ENCODE peak calls at places on chromosomes 1 and 21, in six cellular contexts. One of them, this sample, is unnamed.

GRCh38 chr1:152227310-152227928 is 3.4 kb upstream of the HRNR start:
- DNase-seq in SK-N-SH: no peak
- DNase-seq in K562: no peak
- DNase-seq in H1: no peak
- DNase-seq in HepG2: no peak
- DNase-seq in GM12878: no peak
- DNase-seq in this sample: no peak

GRCh38 chr1:235649722-235650163 is at the start of gene GNG4:
- DNase-seq in SK-N-SH: peak; percentile 98
- DNase-seq in K562: no peak
- DNase-seq in H1: peak; percentile 85
- DNase-seq in HepG2: no peak
- DNase-seq in GM12878: no peak
- DNase-seq in this sample: no peak

GRCh38 chr1:230426246-230427101 is at the start of gene PGBD5:
- DNase-seq in SK-N-SH: peak; percentile 99
- DNase-seq in K562: peak; percentile 96
- DNase-seq in H1: peak; percentile 97
- DNase-seq in HepG2: peak; percentile 41
- DNase-seq in GM12878: no peak
- DNase-seq in this sample: peak; percentile 54

GRCh38 chr1:155277896-155278688 is 829 bp downstream of the HCN3 start:
- DNase-seq in SK-N-SH: peak; percentile 80
- DNase-seq in K562: peak; percentile 75
- DNase-seq in H1: peak; percentile 98
- DNase-seq in HepG2: peak; percentile 51
- DNase-seq in GM12878: no peak
- DNase-seq in this sample: peak; percentile 57

GRCh38 chr21:38228115-38228514 is 28.7 kb upstream of the KCNJ15 start:
- DNase-seq in SK-N-SH: no peak
- DNase-seq in K562: no peak
- DNase-seq in H1: peak; percentile 55
- DNase-seq in HepG2: no peak
- DNase-seq in GM12878: no peak
- DNase-seq in this sample: no peak

GRCh38 chr1:161185282-161185682 is 8.0 kb upstream of the B4GALT3 start:
- DNase-seq in SK-N-SH: peak; percentile 45
- DNase-seq in K562: peak; percentile 59
- DNase-seq in H1: no peak
- DNase-seq in HepG2: no peak
- DNase-seq in GM12878: peak; percentile 98
- DNase-seq in this sample: peak; percentile 95

GRCh38 chr1:163085904-163086268 is 16.7 kb downstream of the RGS4 start:
- DNase-seq in SK-N-SH: no peak
- DNase-seq in K562: no peak
- DNase-seq in H1: no peak
- DNase-seq in HepG2: no peak
- DNase-seq in GM12878: no peak
- DNase-seq in this sample: no peak

GRCh38 chr1:203135636-203136305 is 8.2 kb downstream of the ADORA1 start:
- DNase-seq in SK-N-SH: no peak
- DNase-seq in K562: no peak
- DNase-seq in H1: no peak
- DNase-seq in HepG2: no peak
- DNase-seq in GM12878: no peak
- DNase-seq in this sample: peak; percentile 70

GRCh38 chr1:47686731-47687617 is 249.1 kb downstream of the FOXD2 start:
- DNase-seq in SK-N-SH: no peak
- DNase-seq in K562: no peak
- DNase-seq in H1: peak; percentile 62
- DNase-seq in HepG2: no peak
- DNase-seq in GM12878: no peak
- DNase-seq in this sample: no peak

GRCh38 chr1:34709547-34709946 is 45.3 kb upstream of the GJB5 start:
- DNase-seq in SK-N-SH: no peak
- DNase-seq in K562: no peak
- DNase-seq in H1: peak; percentile 50
- DNase-seq in HepG2: no peak
- DNase-seq in GM12878: no peak
- DNase-seq in this sample: no peak

GRCh38 chr1:7930547-7931445 is 9.8 kb downstream of the TNFRSF9 start:
- DNase-seq in SK-N-SH: no peak
- DNase-seq in K562: no peak
- DNase-seq in H1: no peak
- DNase-seq in HepG2: no peak
- DNase-seq in GM12878: no peak
- DNase-seq in this sample: no peak

GRCh38 chr1:5993553-5994510 is 1.6 kb upstream of the NPHP4 start:
- DNase-seq in SK-N-SH: no peak
- DNase-seq in K562: peak; percentile 83
- DNase-seq in H1: peak; percentile 60
- DNase-seq in HepG2: no peak
- DNase-seq in GM12878: no peak
- DNase-seq in this sample: peak; percentile 62

GRCh38 chr21:42219606-42220137 is 732 bp downstream of the ABCG1 start:
- DNase-seq in SK-N-SH: peak; percentile 76
- DNase-seq in K562: no peak
- DNase-seq in H1: peak; percentile 64
- DNase-seq in HepG2: no peak
- DNase-seq in GM12878: no peak
- DNase-seq in this sample: peak; percentile 23

GRCh38 chr1:173666646-173667045 is 3.0 kb downstream of the ANKRD45 start:
- DNase-seq in SK-N-SH: no peak
- DNase-seq in K562: no peak
- DNase-seq in H1: no peak
- DNase-seq in HepG2: no peak
- DNase-seq in GM12878: no peak
- DNase-seq in this sample: no peak

GRCh38 chr1:81113688-81114087 is 687.0 kb upstream of the ADGRL2 start:
- DNase-seq in SK-N-SH: peak; percentile 15
- DNase-seq in K562: no peak
- DNase-seq in H1: no peak
- DNase-seq in HepG2: no peak
- DNase-seq in GM12878: no peak
- DNase-seq in this sample: no peak

GRCh38 chr1:11523746-11524464 is 45.0 kb downstream of the DISP3 start:
- DNase-seq in SK-N-SH: no peak
- DNase-seq in K562: no peak
- DNase-seq in H1: no peak
- DNase-seq in HepG2: no peak
- DNase-seq in GM12878: no peak
- DNase-seq in this sample: no peak

GRCh38 chr1:157245823-157246222 is 107.6 kb upstream of the ETV3 start:
- DNase-seq in SK-N-SH: no peak
- DNase-seq in K562: no peak
- DNase-seq in H1: no peak
- DNase-seq in HepG2: no peak
- DNase-seq in GM12878: no peak
- DNase-seq in this sample: no peak

GRCh38 chr1:241274693-241275092 is 82.3 kb downstream of the RGS7 start:
- DNase-seq in SK-N-SH: peak; percentile 36
- DNase-seq in K562: no peak
- DNase-seq in H1: no peak
- DNase-seq in HepG2: no peak
- DNase-seq in GM12878: no peak
- DNase-seq in this sample: no peak

GRCh38 chr1:107590087-107590486 is 374.9 kb downstream of the VAV3 start:
- DNase-seq in SK-N-SH: no peak
- DNase-seq in K562: no peak
- DNase-seq in H1: no peak
- DNase-seq in HepG2: peak; percentile 28
- DNase-seq in GM12878: no peak
- DNase-seq in this sample: no peak

DNA sequence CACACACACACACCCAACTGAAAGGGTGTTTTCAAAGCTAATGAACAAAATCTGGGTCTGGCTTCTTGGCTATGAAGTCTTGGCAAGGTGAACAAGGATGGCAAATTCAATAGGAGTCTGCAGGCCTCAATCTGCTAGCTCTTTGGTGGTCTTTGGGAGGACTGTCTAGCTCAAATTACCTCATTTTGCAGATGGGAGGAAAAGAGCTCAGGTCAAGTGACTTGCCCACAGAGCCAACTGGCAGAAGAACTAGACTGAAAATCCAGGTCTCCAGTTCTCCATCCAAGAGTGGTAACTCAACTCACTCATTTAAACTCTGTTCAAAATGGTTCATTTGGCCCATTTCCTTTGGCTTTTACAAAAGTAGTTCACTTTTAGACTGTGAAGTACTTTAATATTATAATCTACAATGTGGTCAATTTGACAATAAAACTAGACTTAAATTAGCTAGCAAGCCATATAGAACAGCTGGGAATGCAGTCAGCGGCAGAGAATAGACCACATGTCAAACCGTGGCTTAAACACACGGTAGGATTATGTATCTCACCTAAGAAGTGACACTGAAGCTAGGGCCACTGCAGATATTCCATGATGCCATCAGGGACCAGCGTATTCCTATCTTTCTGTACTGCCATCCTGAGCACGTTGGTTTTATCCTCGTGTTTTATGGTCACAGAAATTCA is 112.9 kb downstream of the APP start:
- DNase-seq in SK-N-SH: no peak
- DNase-seq in K562: no peak
- DNase-seq in H1: no peak
- DNase-seq in HepG2: no peak
- DNase-seq in GM12878: no peak
- DNase-seq in this sample: no peak
- H3K27ac ChIP-seq in SK-N-SH: no peak overlapping the region
- H3K27ac ChIP-seq in K562: no peak overlapping the region
- H3K27ac ChIP-seq in H1: no peak overlapping the region
- H3K27ac ChIP-seq in HepG2: no peak overlapping the region
- H3K27ac ChIP-seq in GM12878: no peak overlapping the region
- H3K27ac ChIP-seq in this sample: no peak overlapping the region

GRCh38 chr1:201375169-201375568 is 2.3 kb downstream of the TNNT2 start:
- DNase-seq in SK-N-SH: no peak
- DNase-seq in K562: no peak
- DNase-seq in H1: no peak
- DNase-seq in HepG2: no peak
- DNase-seq in GM12878: no peak
- DNase-seq in this sample: no peak

GRCh38 chr1:201376107-201376463 is 1.4 kb downstream of the TNNT2 start:
- DNase-seq in SK-N-SH: no peak
- DNase-seq in K562: no peak
- DNase-seq in H1: no peak
- DNase-seq in HepG2: no peak
- DNase-seq in GM12878: no peak
- DNase-seq in this sample: no peak

GRCh38 chr1:201378804-201379203 is 1.3 kb upstream of the TNNT2 start:
- DNase-seq in SK-N-SH: no peak
- DNase-seq in K562: no peak
- DNase-seq in H1: no peak
- DNase-seq in HepG2: no peak
- DNase-seq in GM12878: no peak
- DNase-seq in this sample: no peak

GRCh38 chr1:201377611-201378092 is at the start of gene TNNT2:
- DNase-seq in SK-N-SH: peak; percentile 81
- DNase-seq in K562: no peak
- DNase-seq in H1: no peak
- DNase-seq in HepG2: no peak
- DNase-seq in GM12878: no peak
- DNase-seq in this sample: no peak

DNA sequence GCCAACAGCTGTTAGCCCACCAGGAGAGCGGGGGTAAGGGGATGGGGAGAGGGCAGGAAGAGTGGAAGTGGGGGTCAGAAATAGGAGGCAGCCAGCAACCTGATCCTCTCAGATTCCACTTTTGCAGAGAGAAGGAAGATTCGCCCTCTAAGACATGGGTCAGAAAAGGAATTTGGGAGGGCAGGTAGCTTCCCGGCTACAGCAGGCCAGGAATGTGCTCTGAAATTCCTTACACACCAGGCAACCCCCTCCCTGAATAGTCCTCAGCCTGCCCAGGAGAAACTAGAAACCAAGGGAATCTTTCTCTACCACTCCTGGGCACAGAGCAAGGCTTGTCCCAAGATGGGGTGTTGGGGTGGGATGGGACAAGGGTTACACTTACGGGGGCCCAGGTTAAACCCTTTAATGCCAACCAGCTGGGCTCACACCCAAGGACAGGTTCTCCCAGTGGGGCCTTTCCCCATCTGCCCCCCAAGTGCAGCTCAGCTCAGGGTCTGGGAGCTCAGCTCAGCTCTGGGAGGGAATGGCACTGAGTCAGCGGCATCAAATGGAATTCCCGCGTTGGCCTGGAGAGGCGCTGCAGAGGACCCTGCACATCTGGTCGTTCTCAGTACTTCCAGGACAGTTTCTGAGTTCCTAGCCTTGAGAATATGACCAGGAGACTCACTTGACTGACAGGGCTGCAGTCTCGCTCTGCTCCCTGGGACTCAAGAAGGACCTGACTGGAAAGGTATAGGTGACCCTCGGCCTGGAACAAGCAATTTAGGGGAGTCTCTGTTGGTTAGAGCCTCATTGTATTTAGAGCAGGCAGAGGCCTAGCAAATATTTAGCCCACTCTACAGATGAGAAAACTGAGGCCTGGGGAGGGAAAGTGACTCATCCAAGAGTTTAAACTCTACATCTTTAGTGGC is 761 bp downstream of the TNNT2 start:
- DNase-seq in SK-N-SH: peak; percentile 58
- DNase-seq in K562: peak; percentile 82
- DNase-seq in H1: peak; percentile 93
- DNase-seq in HepG2: peak; percentile 39
- DNase-seq in GM12878: no peak
- DNase-seq in this sample: no peak
- TF ChIP-seq GABPA in SK-N-SH: no peak
- TF ChIP-seq GABPA in K562: no peak
- TF ChIP-seq GABPA in H1: no peak
- TF ChIP-seq GABPA in HepG2: no peak
- TF ChIP-seq GABPA in GM12878: no peak
- TF ChIP-seq GABPA in this sample: no peak

GRCh38 chr1:15452866-15453571 is 3.5 kb upstream of the CELA2A start:
- DNase-seq in SK-N-SH: no peak
- DNase-seq in K562: no peak
- DNase-seq in H1: no peak
- DNase-seq in HepG2: no peak
- DNase-seq in GM12878: no peak
- DNase-seq in this sample: no peak
- H3K27ac ChIP-seq in SK-N-SH: no peak overlapping the region
- H3K27ac ChIP-seq in K562: no peak overlapping the region
- H3K27ac ChIP-seq in H1: no peak overlapping the region
- H3K27ac ChIP-seq in HepG2: no peak overlapping the region
- H3K27ac ChIP-seq in GM12878: no peak overlapping the region
- H3K27ac ChIP-seq in this sample: no peak overlapping the region

DNA sequence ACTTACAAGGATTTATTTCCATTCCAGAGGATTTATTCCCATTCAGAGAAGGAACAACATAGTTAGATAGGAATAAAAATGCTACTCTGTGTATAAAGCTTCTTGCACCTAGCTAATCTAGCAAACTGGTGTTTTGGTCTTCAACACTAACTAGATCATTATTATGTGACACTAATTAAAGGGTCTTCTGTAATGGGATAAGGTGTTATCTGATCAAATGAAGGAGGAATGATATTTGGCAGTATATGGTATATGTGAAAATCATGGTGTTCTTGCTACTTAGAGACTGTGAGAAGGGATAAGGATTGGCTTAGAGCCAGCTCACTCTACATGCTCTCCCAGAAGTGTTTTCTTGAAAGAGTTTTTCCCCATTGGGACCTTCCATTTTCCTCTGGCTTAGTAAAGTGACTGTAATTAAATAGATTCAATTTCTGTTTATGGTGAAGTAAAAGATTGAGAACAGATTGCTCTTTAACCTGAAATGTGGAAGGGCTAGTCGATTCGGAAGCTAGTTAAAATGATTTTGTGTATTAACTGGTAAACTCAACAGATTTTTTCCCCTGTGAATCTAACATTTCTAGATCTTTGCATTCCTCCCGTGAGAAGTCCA is 71.2 kb upstream of the RGL1 start:
- DNase-seq in SK-N-SH: no peak
- DNase-seq in K562: no peak
- DNase-seq in H1: no peak
- DNase-seq in HepG2: no peak
- DNase-seq in GM12878: no peak
- DNase-seq in this sample: no peak
- TF ChIP-seq GABPA in SK-N-SH: no peak
- TF ChIP-seq GABPA in K562: no peak
- TF ChIP-seq GABPA in H1: no peak
- TF ChIP-seq GABPA in HepG2: no peak
- TF ChIP-seq GABPA in GM12878: no peak
- TF ChIP-seq GABPA in this sample: no peak